ENCODE peak calls at places on chromosomes 16 and 17, in ten cellular contexts. Y is Caco-2, N is stomach, D is astrocyte of the spinal cord, G is foreskin fibroblast, P is dorsolateral prefrontal cortex, T is endothelial cell, I is natural killer cell, U is nephron progenitor cell, Z is cardiac muscle cell. X is an unnamed sample.

GRCh38 chr17:17924857-17925250 is 47.3 kb downstream of the TOM1L2 start:
- DNase-seq in G (no peak), U (no peak), P (no peak), I (no peak), Y (no peak), T (no peak), Z (no peak), N (no peak), D (no peak), X (no peak)

GRCh38 chr17:76447931-76448652 is 4.9 kb downstream of the UBE2O start:
- DNase-seq in G (no peak), D (no peak), T (no peak), N (no peak), Y (no peak), Z (no peak), I (no peak), P (no peak), U (no peak), X (no peak)

GRCh38 chr17:43998552-43998951 is 5.9 kb upstream of the NAGS start:
- DNase-seq in T (no peak), I (no peak), G (peak), U (no peak), N (no peak), D (peak), Y (no peak), Z (peak), P (no peak), X (no peak)

GRCh38 chr17:29958947-29959657 is 17.7 kb downstream of the EFCAB5 start:
- DNase-seq in I (no peak), Y (no peak), D (peak), Z (no peak), N (no peak), G (no peak), P (no peak), T (no peak), U (no peak), X (no peak)

GRCh38 chr17:40563371-40564052 is 1.8 kb downstream of the CCR7 start:
- DNase-seq in I (peak), Y (no peak), N (peak), U (no peak), G (no peak), P (peak), Z (no peak), D (no peak), T (no peak), X (no peak)

GRCh38 chr16:2500937-2501750 is 12.6 kb upstream of the ATP6V0C start:
- DNase-seq in U (peak), Z (peak), I (peak), G (peak), P (peak), N (peak), T (peak), D (peak), Y (peak), X (no peak)

GRCh38 chr17:82170412-82170961 is 42.2 kb downstream of the CCDC57 start:
- DNase-seq in T (no peak), G (no peak), U (no peak), P (no peak), I (no peak), Z (no peak), Y (no peak), N (no peak), D (no peak), X (no peak)

GRCh38 chr16:67028555-67029248 is at the start of gene CBFB:
- DNase-seq in I (peak), N (peak), P (peak), Y (peak), G (peak), D (peak), T (peak), Z (peak), U (peak), X (peak)

GRCh38 chr17:78890111-78890897 is 12.7 kb downstream of the CEP295NL start:
- DNase-seq in D (no peak), Y (no peak), T (no peak), P (peak), G (no peak), U (no peak), Z (no peak), N (peak), I (no peak), X (no peak)

GRCh38 chr16:27779719-27780161 is 229.8 kb downstream of the KATNIP start:
- DNase-seq in N (peak), U (peak), G (peak), T (peak), Y (peak), P (peak), Z (peak), I (no peak), D (peak), X (peak)

GRCh38 chr17:69287168-69287567 is 39.8 kb downstream of the ABCA5 start:
- DNase-seq in N (no peak), Y (no peak), I (no peak), D (peak), U (no peak), Z (no peak), T (no peak), P (no peak), G (no peak), X (no peak)

GRCh38 chr17:2947996-2948550 is 115.3 kb downstream of the OR1D5 start:
- DNase-seq in P (no peak), I (no peak), U (no peak), N (no peak), T (no peak), Z (no peak), G (no peak), Y (no peak), D (no peak), X (no peak)

DNA sequence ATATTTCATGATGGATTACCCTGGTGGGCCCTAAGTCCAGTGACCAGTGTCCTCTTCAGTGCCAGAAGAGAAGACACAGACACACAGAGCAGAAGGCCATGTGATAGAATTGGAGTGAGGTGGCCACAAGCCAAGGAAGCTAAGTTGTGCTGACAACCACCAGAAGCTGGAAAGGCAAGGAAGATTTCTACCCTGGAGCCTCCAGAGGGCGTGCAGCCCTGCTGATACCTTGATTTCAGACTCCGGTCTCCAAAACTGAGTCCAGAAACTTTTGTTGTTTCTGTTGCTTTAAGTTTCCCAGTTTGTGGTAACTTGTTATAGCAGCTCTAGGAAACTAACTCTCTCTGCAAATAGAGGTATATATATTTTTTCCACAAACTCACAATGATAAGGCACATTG is 396.6 kb upstream of the ASIC2 start:
- DNase-seq in Y (no peak), G (no peak), N (no peak), I (no peak), D (no peak), Z (no peak), P (no peak), T (no peak), U (no peak), X (no peak)
- TF ChIP-seq CTCF in Y (no peak), G (no peak), N (no peak), I (no peak), D (no peak), Z (no peak), P (no peak), T (no peak), U (no peak), X (no peak)

GRCh38 chr16:89377446-89377838 is 112.9 kb downstream of the ANKRD11 start:
- DNase-seq in D (no peak), Y (no peak), T (no peak), P (no peak), G (no peak), N (no peak), U (no peak), I (no peak), Z (no peak), X (no peak)

GRCh38 chr16:89381788-89382187 is 108.6 kb downstream of the ANKRD11 start:
- DNase-seq in Z (no peak), T (no peak), I (no peak), G (no peak), D (no peak), P (no peak), U (no peak), N (no peak), Y (no peak), X (no peak)

GRCh38 chr16:89380681-89381080 is 109.7 kb downstream of the ANKRD11 start:
- DNase-seq in U (no peak), D (no peak), G (no peak), T (no peak), Y (no peak), N (no peak), I (no peak), Z (no peak), P (no peak), X (no peak)

GRCh38 chr16:89376812-89377445 is 113.4 kb downstream of the ANKRD11 start:
- DNase-seq in G (no peak), D (no peak), N (no peak), Z (no peak), P (no peak), Y (no peak), I (no peak), U (no peak), T (no peak), X (no peak)

DNA sequence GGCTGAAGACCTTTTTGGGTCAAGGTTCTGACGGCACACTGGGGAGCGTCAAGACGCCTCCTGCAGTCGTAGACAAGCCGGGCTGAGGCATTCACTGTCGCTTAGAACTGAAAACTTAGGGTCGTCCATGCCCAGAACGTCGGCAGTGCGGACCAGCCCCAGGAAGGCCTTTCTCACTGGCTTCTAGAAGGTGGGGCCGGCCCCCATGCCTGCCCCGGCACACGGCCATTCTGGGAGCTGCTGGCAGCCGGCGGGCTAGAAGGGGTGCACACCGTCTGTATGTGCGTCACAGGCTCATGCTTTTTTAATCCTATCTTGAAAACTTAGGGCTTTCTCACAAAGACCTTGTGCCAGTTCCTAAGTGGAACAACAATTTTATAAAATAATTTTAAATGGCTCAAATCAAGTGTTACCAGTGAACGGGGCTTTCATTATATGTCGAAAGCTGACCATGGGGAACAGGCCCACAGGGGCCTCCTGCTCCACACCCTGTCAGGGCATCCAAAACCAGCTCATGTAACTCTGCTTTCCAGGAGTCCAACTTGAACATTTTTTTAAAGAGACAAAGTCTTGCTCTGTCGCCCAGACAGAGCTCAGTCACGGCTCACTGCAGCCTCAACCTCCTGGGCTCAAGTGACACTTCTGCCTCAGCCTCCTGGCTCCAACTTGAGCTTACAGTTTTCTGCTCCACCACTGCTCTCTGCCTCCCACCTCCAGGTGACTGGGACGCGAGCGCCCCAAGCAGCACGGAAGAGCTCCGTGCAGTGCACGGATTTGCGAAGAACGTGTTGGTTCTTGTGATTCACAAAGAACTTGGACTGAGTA is 111.2 kb downstream of the ANKRD11 start:
- DNase-seq in P (no peak), G (no peak), I (no peak), D (no peak), Y (no peak), T (no peak), N (no peak), U (peak), Z (no peak), X (no peak)
- TF ChIP-seq CTCF in P (no peak), G (no peak), I (no peak), D (no peak), Y (no peak), T (no peak), N (no peak), U (no peak), Z (no peak), X (no peak)

GRCh38 chr16:585351-585750 is 4.5 kb upstream of the RAB40C start:
- DNase-seq in Z (no peak), U (no peak), T (no peak), D (no peak), P (no peak), N (peak), I (no peak), Y (no peak), G (no peak), X (no peak)
- TF ChIP-seq CTCF in Z (no peak), U (no peak), T (no peak), D (no peak), P (no peak), N (no peak), I (no peak), Y (no peak), G (no peak), X (no peak)

GRCh38 chr16:88454315-88455057 is 1.4 kb downstream of the ZFPM1 start:
- DNase-seq in G (no peak), U (peak), P (no peak), Z (no peak), Y (no peak), N (peak), I (peak), T (peak), D (no peak), X (no peak)

GRCh38 chr16:88453621-88454314 is 688 bp downstream of the ZFPM1 start:
- DNase-seq in U (peak), T (peak), D (no peak), G (no peak), N (no peak), P (no peak), Z (no peak), I (peak), Y (no peak), X (no peak)

GRCh38 chr16:88458039-88458772 is 5.1 kb downstream of the ZFPM1 start:
- DNase-seq in N (no peak), Y (no peak), Z (peak), I (no peak), G (no peak), U (no peak), P (no peak), D (no peak), T (no peak), X (no peak)

GRCh38 chr16:88456356-88457292 is 3.5 kb downstream of the ZFPM1 start:
- DNase-seq in P (no peak), Y (no peak), T (no peak), D (no peak), I (peak), N (no peak), U (no peak), Z (no peak), G (no peak), X (no peak)

DNA sequence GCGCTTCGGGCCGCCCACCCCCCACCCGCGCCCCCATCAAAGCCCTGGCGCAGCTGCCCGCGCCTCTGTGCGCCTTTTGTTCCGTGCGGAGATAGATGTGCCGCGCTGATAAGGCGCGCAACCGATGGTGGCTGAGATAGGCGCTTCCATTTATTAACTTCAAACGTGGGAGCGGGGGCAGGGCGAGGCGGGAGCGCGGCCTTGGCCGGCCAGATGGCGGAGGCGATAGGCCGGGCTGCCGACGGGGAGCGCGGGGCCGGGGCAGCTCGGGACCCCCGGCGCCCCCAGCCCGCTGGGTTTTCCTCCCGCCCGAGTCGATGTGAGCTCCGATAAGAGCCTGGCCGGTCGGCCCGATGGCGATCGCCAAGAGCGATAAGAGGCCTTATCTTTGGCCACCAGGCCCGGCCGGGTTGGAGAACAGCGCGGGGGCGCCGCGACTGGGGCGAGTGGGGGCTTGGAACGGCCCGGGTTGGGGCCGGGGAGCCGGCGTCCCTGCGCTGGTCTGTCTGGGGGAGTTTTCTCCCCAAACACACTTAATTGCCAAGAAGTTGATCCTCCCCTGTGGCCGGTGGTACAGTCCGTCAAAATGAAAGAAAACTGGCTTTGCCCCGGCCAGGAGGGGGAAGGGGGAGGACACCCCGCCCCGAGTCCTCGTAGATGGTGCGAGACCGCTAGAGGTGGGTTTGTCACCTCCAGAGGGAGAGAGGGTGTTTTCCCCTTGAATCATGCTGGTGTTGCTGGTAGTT is 2.7 kb downstream of the ZFPM1 start:
- DNase-seq in G (peak), D (no peak), I (peak), T (peak), Y (peak), Z (peak), N (peak), U (peak), P (no peak), X (peak)
- TF ChIP-seq CTCF in G (no peak), D (no peak), I (no peak), T (no peak), Y (peak), Z (peak), N (no peak), U (no peak), P (no peak), X (no peak)

DNA sequence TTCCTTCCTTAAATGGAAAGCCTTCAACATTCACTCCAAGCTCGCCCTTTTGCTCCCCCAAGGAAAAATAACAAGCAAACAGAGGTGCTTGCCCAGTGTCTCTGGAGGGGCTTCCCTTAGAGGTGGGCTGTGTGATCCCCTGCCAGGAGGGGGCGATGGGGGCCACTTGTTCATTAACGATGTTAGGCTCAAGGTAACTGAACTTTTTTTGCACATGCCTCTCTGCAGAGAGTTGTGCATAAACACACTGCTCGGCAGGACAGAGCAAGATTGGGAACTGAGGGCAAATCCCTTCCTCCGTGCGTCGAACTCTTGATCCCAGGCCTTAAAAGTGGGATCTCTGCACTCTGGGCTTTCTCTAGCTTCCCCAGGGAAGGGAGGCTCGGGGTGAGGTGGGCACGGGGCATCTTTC is 15.5 kb upstream of the NAGLU start:
- DNase-seq in D (no peak), T (peak), Z (no peak), Y (no peak), U (peak), G (no peak), N (no peak), P (no peak), I (no peak), X (no peak)
- TF ChIP-seq CTCF in D (peak), T (peak), Z (peak), Y (peak), U (peak), G (peak), N (no peak), P (no peak), I (no peak), X (peak)